ENCODE peak calls at places on chromosomes 1 and 21, in seven cellular contexts. One of them, this sample, is unnamed. For H3K4me1, the result is how much of the 10 kb centered on the place peaks cover.

GRCh38 chr1:78683079-78683478 is 33.4 kb downstream of the IFI44 start:
- DNase-seq in upper lobe of left lung: no peak
- DNase-seq in mammary epithelial cell: no peak
- DNase-seq in kidney: no peak
- DNase-seq in breast epithelium: no peak
- DNase-seq in cardiac muscle cell: no peak
- DNase-seq in OCI-LY7: no peak
- DNase-seq in this sample: no peak

GRCh38 chr1:201510734-201511133 is 3.8 kb upstream of the CSRP1 start:
- DNase-seq in mammary epithelial cell: no peak
- DNase-seq in breast epithelium: no peak
- DNase-seq in OCI-LY7: peak
- DNase-seq in cardiac muscle cell: no peak
- DNase-seq in upper lobe of left lung: no peak
- DNase-seq in kidney: no peak
- DNase-seq in this sample: no peak

GRCh38 chr1:6357243-6357929 is 36.2 kb downstream of the ACOT7 start:
- DNase-seq in breast epithelium: no peak
- DNase-seq in mammary epithelial cell: no peak
- DNase-seq in OCI-LY7: peak
- DNase-seq in cardiac muscle cell: no peak
- DNase-seq in kidney: no peak
- DNase-seq in upper lobe of left lung: no peak
- DNase-seq in this sample: no peak

GRCh38 chr1:94772230-94772641 is 47.9 kb upstream of the SLC44A3 start:
- DNase-seq in mammary epithelial cell: peak
- DNase-seq in kidney: peak
- DNase-seq in upper lobe of left lung: no peak
- DNase-seq in cardiac muscle cell: no peak
- DNase-seq in breast epithelium: peak
- DNase-seq in OCI-LY7: no peak
- DNase-seq in this sample: peak

GRCh38 chr1:156385534-156386031 is 16.6 kb downstream of the RHBG start:
- DNase-seq in breast epithelium: no peak
- DNase-seq in mammary epithelial cell: peak
- DNase-seq in OCI-LY7: peak
- DNase-seq in kidney: no peak
- DNase-seq in cardiac muscle cell: peak
- DNase-seq in upper lobe of left lung: no peak
- DNase-seq in this sample: no peak

GRCh38 chr1:32241011-32241763 is 5.8 kb upstream of the FAM167B start:
- DNase-seq in OCI-LY7: no peak
- DNase-seq in upper lobe of left lung: peak
- DNase-seq in cardiac muscle cell: peak
- DNase-seq in mammary epithelial cell: no peak
- DNase-seq in breast epithelium: peak
- DNase-seq in kidney: peak
- DNase-seq in this sample: peak

GRCh38 chr1:207031632-207032258 is 811 bp downstream of the C1orf116 start:
- DNase-seq in cardiac muscle cell: no peak
- DNase-seq in upper lobe of left lung: no peak
- DNase-seq in mammary epithelial cell: peak
- DNase-seq in breast epithelium: peak
- DNase-seq in kidney: no peak
- DNase-seq in OCI-LY7: no peak
- DNase-seq in this sample: no peak

GRCh38 chr1:18926315-18927081 is 24.1 kb upstream of the ALDH4A1 start:
- DNase-seq in cardiac muscle cell: no peak
- DNase-seq in OCI-LY7: peak
- DNase-seq in mammary epithelial cell: peak
- DNase-seq in upper lobe of left lung: no peak
- DNase-seq in kidney: peak
- DNase-seq in breast epithelium: peak
- DNase-seq in this sample: no peak

GRCh38 chr1:16644179-16645043 is 22.3 kb downstream of the RNU1-3 start:
- DNase-seq in upper lobe of left lung: peak
- DNase-seq in OCI-LY7: peak
- DNase-seq in cardiac muscle cell: peak
- DNase-seq in breast epithelium: peak
- DNase-seq in mammary epithelial cell: peak
- DNase-seq in kidney: peak
- DNase-seq in this sample: peak

GRCh38 chr1:91555821-91556531 is 55.3 kb downstream of the CDC7 start:
- DNase-seq in OCI-LY7: no peak
- DNase-seq in cardiac muscle cell: no peak
- DNase-seq in upper lobe of left lung: no peak
- DNase-seq in kidney: no peak
- DNase-seq in mammary epithelial cell: peak
- DNase-seq in breast epithelium: no peak
- DNase-seq in this sample: no peak

GRCh38 chr1:229247871-229248270 is 23.0 kb upstream of the RAB4A start:
- DNase-seq in cardiac muscle cell: no peak
- DNase-seq in mammary epithelial cell: no peak
- DNase-seq in OCI-LY7: no peak
- DNase-seq in upper lobe of left lung: no peak
- DNase-seq in breast epithelium: no peak
- DNase-seq in kidney: no peak
- DNase-seq in this sample: no peak

GRCh38 chr1:163035791-163036249 is 33.3 kb upstream of the RGS4 start:
- DNase-seq in upper lobe of left lung: no peak
- DNase-seq in kidney: no peak
- DNase-seq in breast epithelium: no peak
- DNase-seq in cardiac muscle cell: no peak
- DNase-seq in OCI-LY7: no peak
- DNase-seq in mammary epithelial cell: peak
- DNase-seq in this sample: no peak

GRCh38 chr1:235013512-235013911 is 115.1 kb downstream of the TOMM20 start:
- DNase-seq in upper lobe of left lung: no peak
- DNase-seq in kidney: no peak
- DNase-seq in cardiac muscle cell: no peak
- DNase-seq in breast epithelium: no peak
- DNase-seq in OCI-LY7: no peak
- DNase-seq in mammary epithelial cell: no peak
- DNase-seq in this sample: no peak

GRCh38 chr21:46159390-46159789 is 4.0 kb upstream of the FTCD start:
- DNase-seq in cardiac muscle cell: no peak
- DNase-seq in OCI-LY7: no peak
- DNase-seq in kidney: peak
- DNase-seq in breast epithelium: no peak
- DNase-seq in upper lobe of left lung: peak
- DNase-seq in mammary epithelial cell: peak
- DNase-seq in this sample: peak

GRCh38 chr1:172040466-172040865 is 199.2 kb downstream of the DNM3 start:
- DNase-seq in mammary epithelial cell: peak
- DNase-seq in upper lobe of left lung: no peak
- DNase-seq in cardiac muscle cell: no peak
- DNase-seq in OCI-LY7: no peak
- DNase-seq in breast epithelium: no peak
- DNase-seq in kidney: peak
- DNase-seq in this sample: no peak

GRCh38 chr1:100714599-100714998 is 4.9 kb upstream of the VCAM1 start:
- DNase-seq in mammary epithelial cell: no peak
- DNase-seq in upper lobe of left lung: no peak
- DNase-seq in breast epithelium: no peak
- DNase-seq in kidney: no peak
- DNase-seq in OCI-LY7: no peak
- DNase-seq in cardiac muscle cell: no peak
- DNase-seq in this sample: no peak

GRCh38 chr1:205355054-205355453 is 1.7 kb downstream of the KLHDC8A start:
- DNase-seq in OCI-LY7: no peak
- DNase-seq in cardiac muscle cell: no peak
- DNase-seq in mammary epithelial cell: peak
- DNase-seq in breast epithelium: peak
- DNase-seq in upper lobe of left lung: no peak
- DNase-seq in kidney: no peak
- DNase-seq in this sample: peak

GRCh38 chr1:155940531-155940992 is 876 bp upstream of the RXFP4 start:
- DNase-seq in kidney: no peak
- DNase-seq in breast epithelium: no peak
- DNase-seq in cardiac muscle cell: peak
- DNase-seq in mammary epithelial cell: peak
- DNase-seq in upper lobe of left lung: no peak
- DNase-seq in OCI-LY7: no peak
- DNase-seq in this sample: no peak

GRCh38 chr1:178579562-178579961 is 66.7 kb downstream of the TEX35 start:
- DNase-seq in mammary epithelial cell: no peak
- DNase-seq in kidney: no peak
- DNase-seq in upper lobe of left lung: no peak
- DNase-seq in breast epithelium: no peak
- DNase-seq in OCI-LY7: peak
- DNase-seq in cardiac muscle cell: no peak
- DNase-seq in this sample: no peak

GRCh38 chr1:59879556-59879955 is 47.0 kb downstream of the CYP2J2 start:
- DNase-seq in upper lobe of left lung: no peak
- DNase-seq in mammary epithelial cell: peak
- DNase-seq in breast epithelium: peak
- DNase-seq in cardiac muscle cell: peak
- DNase-seq in kidney: no peak
- DNase-seq in OCI-LY7: peak
- DNase-seq in this sample: no peak

GRCh38 chr1:59026472-59026948 is 242.7 kb upstream of the JUN start:
- DNase-seq in breast epithelium: no peak
- DNase-seq in OCI-LY7: no peak
- DNase-seq in cardiac muscle cell: no peak
- DNase-seq in kidney: no peak
- DNase-seq in mammary epithelial cell: peak
- DNase-seq in upper lobe of left lung: no peak
- DNase-seq in this sample: no peak

GRCh38 chr1:65082346-65083040 is 65.5 kb upstream of the AK4 start:
- DNase-seq in kidney: no peak
- DNase-seq in cardiac muscle cell: no peak
- DNase-seq in upper lobe of left lung: no peak
- DNase-seq in breast epithelium: no peak
- DNase-seq in mammary epithelial cell: no peak
- DNase-seq in OCI-LY7: no peak
- DNase-seq in this sample: no peak

DNA sequence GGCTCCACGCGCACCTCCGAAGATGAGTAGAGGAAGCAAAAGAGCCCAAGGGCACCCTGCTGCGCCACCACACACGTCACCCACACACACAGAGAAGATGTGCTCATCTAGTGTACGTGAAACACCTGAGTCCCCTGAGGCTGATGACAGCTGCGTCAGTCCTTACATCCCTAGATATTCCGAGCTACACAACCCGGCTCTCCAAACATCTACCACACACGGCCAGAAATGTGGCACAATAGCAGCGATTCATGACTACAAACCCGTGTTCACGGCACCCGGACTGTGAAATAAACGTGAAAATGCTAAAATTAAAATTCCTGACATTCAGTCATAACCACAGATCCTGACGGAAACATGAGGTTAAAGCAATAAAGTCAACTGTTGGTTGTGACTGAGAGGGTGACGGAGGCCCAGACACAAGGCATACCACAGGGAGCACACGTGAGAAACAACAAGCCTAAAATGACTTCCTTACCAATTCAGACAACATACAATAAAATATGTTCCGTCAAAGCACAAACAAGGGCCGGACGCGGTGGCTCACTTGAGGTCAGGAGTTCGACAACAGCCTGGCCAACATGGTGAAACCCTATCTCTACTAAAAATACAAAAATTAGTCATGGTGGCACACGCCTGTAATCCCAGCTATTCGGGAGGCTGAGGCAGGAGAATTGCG is 7.4 kb downstream of the SSU72 start:
- DNase-seq in upper lobe of left lung: no peak
- DNase-seq in breast epithelium: no peak
- DNase-seq in OCI-LY7: no peak
- DNase-seq in mammary epithelial cell: no peak
- DNase-seq in kidney: no peak
- DNase-seq in cardiac muscle cell: no peak
- DNase-seq in this sample: no peak
- H3K4me1 ChIP-seq in upper lobe of left lung: half or more
- H3K4me1 ChIP-seq in breast epithelium: under half
- H3K4me1 ChIP-seq in OCI-LY7: under half
- H3K4me1 ChIP-seq in mammary epithelial cell: under half
- H3K4me1 ChIP-seq in kidney: under half
- H3K4me1 ChIP-seq in cardiac muscle cell: under half
- H3K4me1 ChIP-seq in this sample: under half

DNA sequence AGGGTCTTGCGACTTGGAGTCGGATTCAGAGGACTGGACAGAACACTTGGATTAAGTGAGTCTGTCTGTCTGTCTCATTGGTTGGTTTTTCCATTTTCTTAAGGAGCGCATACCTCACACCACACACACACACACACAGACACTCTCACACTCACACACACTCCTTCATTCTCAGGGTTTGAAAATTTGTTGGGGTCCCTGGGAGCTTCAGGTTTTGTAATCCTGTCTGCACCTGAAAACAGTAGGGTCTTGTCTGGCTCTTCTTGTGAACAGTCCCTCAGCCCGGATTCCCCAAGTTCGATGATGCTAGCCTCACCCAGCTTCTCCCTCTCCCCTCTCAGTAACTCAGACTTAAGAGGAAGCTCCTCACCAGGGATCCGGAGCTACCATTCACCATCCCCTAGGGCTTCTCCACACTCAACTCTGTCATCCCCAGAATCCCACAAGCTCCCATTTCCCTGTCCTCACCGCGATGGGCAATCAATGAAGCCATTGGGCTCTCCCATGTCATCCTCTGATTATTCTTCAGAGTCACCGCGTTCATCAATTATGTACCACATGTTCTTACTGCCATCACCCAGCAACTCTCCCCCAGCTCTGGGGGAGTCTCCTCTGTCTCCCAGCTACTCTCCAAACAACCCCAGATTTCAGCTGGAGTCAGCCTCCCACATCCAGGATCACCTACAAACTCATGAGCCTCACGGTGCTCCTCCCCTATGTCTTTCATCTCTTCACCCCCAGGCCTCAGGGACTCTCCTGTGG is 1530.9 kb upstream of the TPTE start:
- DNase-seq in cardiac muscle cell: no peak
- DNase-seq in upper lobe of left lung: no peak
- DNase-seq in breast epithelium: no peak
- DNase-seq in OCI-LY7: no peak
- DNase-seq in mammary epithelial cell: no peak
- DNase-seq in kidney: no peak
- DNase-seq in this sample: no peak
- H3K27ac ChIP-seq in cardiac muscle cell: no peak
- H3K27ac ChIP-seq in upper lobe of left lung: no peak
- H3K27ac ChIP-seq in breast epithelium: no peak
- H3K27ac ChIP-seq in OCI-LY7: no peak
- H3K27ac ChIP-seq in mammary epithelial cell: no peak
- H3K27ac ChIP-seq in kidney: no peak
- H3K27ac ChIP-seq in this sample: no peak

GRCh38 chr1:47624531-47624930 is 186.7 kb downstream of the FOXD2 start:
- DNase-seq in upper lobe of left lung: no peak
- DNase-seq in OCI-LY7: peak
- DNase-seq in mammary epithelial cell: peak
- DNase-seq in cardiac muscle cell: no peak
- DNase-seq in breast epithelium: peak
- DNase-seq in kidney: no peak
- DNase-seq in this sample: no peak
- TF ChIP-seq CTCF in upper lobe of left lung: no peak
- TF ChIP-seq CTCF in OCI-LY7: peak
- TF ChIP-seq CTCF in mammary epithelial cell: peak
- TF ChIP-seq CTCF in cardiac muscle cell: no peak
- TF ChIP-seq CTCF in breast epithelium: no peak
- TF ChIP-seq CTCF in kidney: peak
- TF ChIP-seq CTCF in this sample: peak

DNA sequence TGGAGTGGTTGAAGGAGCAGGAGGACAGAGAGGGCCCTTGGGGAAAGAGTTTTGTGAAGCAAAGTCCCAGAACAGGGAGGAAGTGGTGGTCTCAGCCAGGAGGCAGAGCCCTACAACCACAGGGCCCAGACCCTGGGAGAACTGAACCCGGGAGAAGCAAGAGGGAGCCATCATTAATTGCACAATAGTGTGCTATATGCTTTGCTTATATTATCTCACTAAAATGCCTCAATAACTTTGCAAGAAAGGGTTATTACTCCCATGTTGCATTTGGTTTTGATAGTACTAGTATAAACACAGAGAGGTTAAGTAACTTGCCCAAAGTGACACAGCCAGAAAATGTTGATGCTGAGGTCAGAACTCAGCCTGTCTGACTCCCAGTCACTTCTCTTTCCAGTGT is 124.3 kb downstream of the FOXD2 start:
- DNase-seq in OCI-LY7: no peak
- DNase-seq in upper lobe of left lung: no peak
- DNase-seq in cardiac muscle cell: no peak
- DNase-seq in mammary epithelial cell: no peak
- DNase-seq in breast epithelium: no peak
- DNase-seq in kidney: no peak
- DNase-seq in this sample: no peak
- H3K4me1 ChIP-seq in OCI-LY7: under half
- H3K4me1 ChIP-seq in upper lobe of left lung: under half
- H3K4me1 ChIP-seq in cardiac muscle cell: under half
- H3K4me1 ChIP-seq in mammary epithelial cell: under half
- H3K4me1 ChIP-seq in breast epithelium: under half
- H3K4me1 ChIP-seq in kidney: under half
- H3K4me1 ChIP-seq in this sample: under half

This sample was measured in upper lobe of right lung.